ENCODE peak calls at places on chromosome 1, in ten cellular contexts. G is fibroblast of lung, Z is GM23248, K is hepatocyte, O is mammary epithelial cell, E is H9, X is neuronal stem cell, F is HCT116, B is DND-41, D is neural progenitor cell. N is an unnamed sample.

GRCh38 chr1:205355054-205355453 is 1.7 kb downstream of the KLHDC8A start:
- DNase-seq in Z (peak; percentile 53), E (no peak), G (peak; percentile 70), B (no peak), O (peak; percentile 48), F (no peak), K (no peak), D (no peak), X (no peak), N (no peak)

GRCh38 chr1:109373051-109373593 is 24.6 kb downstream of the SORT1 start:
- DNase-seq in G (no peak), O (no peak), B (no peak), D (no peak), F (no peak), Z (no peak), K (no peak), X (no peak), E (no peak), N (no peak)

GRCh38 chr1:229230136-229230892 is 40.6 kb upstream of the RAB4A start:
- DNase-seq in F (no peak), X (no peak), E (no peak), B (no peak), Z (no peak), D (no peak), O (peak; percentile 31), G (no peak), K (no peak), N (peak; percentile 80)

GRCh38 chr1:31675161-31675560 is 28.7 kb downstream of the COL16A1 start:
- DNase-seq in K (no peak), Z (no peak), E (no peak), X (no peak), O (no peak), B (no peak), D (no peak), F (no peak), G (no peak), N (no peak)

GRCh38 chr1:206455681-206456344 is 14.5 kb upstream of the IKBKE start:
- DNase-seq in K (peak; percentile 24), O (no peak), Z (no peak), G (peak; percentile 17), B (no peak), F (no peak), E (no peak), D (peak; percentile 80), X (peak; percentile 50), N (no peak)

GRCh38 chr1:182235604-182235951 is 156.0 kb downstream of the GLUL start:
- DNase-seq in B (no peak), F (no peak), K (no peak), Z (no peak), E (no peak), X (no peak), G (no peak), O (no peak), D (no peak), N (no peak)

GRCh38 chr1:39270368-39270767 is 65.9 kb downstream of the MACF1 start:
- DNase-seq in Z (no peak), G (no peak), E (no peak), K (no peak), B (no peak), O (no peak), D (no peak), F (no peak), X (no peak), N (no peak)

GRCh38 chr1:10402729-10403274 is 3.9 kb downstream of the PGD start:
- DNase-seq in G (peak; percentile 78), D (no peak), O (no peak), F (no peak), B (no peak), E (no peak), Z (peak; percentile 25), X (no peak), K (no peak), N (no peak)

GRCh38 chr1:69551476-69552324 is 16.0 kb upstream of the LRRC7 start:
- DNase-seq in D (peak; percentile 3), X (no peak), F (no peak), E (no peak), K (no peak), G (no peak), B (no peak), O (no peak), Z (no peak), N (no peak)

GRCh38 chr1:26717066-26717465 is 21.3 kb downstream of the ARID1A start:
- DNase-seq in E (no peak), F (no peak), G (no peak), O (no peak), Z (peak; percentile 41), B (no peak), K (no peak), X (no peak), D (no peak), N (no peak)

GRCh38 chr1:174191255-174191906 is 32.1 kb downstream of the RABGAP1L start:
- DNase-seq in E (no peak), X (no peak), B (no peak), G (peak; percentile 82), K (no peak), F (no peak), O (peak; percentile 21), D (no peak), Z (peak; percentile 80), N (no peak)

GRCh38 chr1:118948796-118949195 is 39.3 kb downstream of the TBX15 start:
- DNase-seq in K (no peak), X (no peak), D (no peak), F (no peak), G (no peak), Z (peak; percentile 50), E (no peak), B (no peak), O (no peak), N (no peak)

GRCh38 chr1:186761358-186761757 is 67.4 kb upstream of the PLA2G4A start:
- DNase-seq in D (no peak), E (no peak), G (no peak), B (no peak), Z (no peak), K (no peak), X (no peak), F (no peak), O (no peak), N (no peak)

GRCh38 chr1:186757851-186758250 is 70.9 kb upstream of the PLA2G4A start:
- DNase-seq in Z (no peak), B (no peak), F (no peak), K (no peak), O (no peak), E (no peak), X (no peak), D (no peak), G (no peak), N (no peak)

GRCh38 chr1:186763107-186763506 is 65.6 kb upstream of the PLA2G4A start:
- DNase-seq in K (no peak), G (peak; percentile 79), B (no peak), X (no peak), D (no peak), E (no peak), Z (peak; percentile 44), O (peak; percentile 54), F (no peak), N (no peak)

GRCh38 chr1:186762653-186763052 is 66.1 kb upstream of the PLA2G4A start:
- DNase-seq in X (no peak), D (no peak), G (peak; percentile 8), F (no peak), K (no peak), E (no peak), Z (no peak), B (no peak), O (no peak), N (no peak)

DNA sequence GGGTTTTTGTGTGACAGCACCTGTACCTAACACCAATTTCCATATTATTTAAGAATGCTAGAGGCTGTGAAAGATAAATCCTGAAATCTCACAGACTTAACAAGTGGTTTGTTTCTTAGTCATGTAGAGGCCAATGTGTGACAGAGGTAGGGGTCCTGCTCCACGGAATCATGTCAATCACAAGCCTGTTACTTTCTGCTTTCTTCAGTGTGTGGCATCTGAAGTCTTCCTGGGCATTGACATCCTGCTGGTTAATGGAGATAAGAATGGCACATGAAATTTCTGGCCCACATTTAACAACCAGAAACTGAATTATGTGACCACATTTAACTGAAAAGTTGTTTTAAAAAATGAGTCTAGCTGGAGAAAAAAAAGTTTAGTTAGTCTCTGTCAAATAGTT is 68.3 kb upstream of the PLA2G4A start:
- DNase-seq in K (no peak), Z (no peak), G (no peak), D (no peak), E (no peak), B (no peak), O (no peak), F (no peak), X (no peak), N (no peak)
- H2AFZ ChIP-seq in K (no peak overlapping the region), Z (no peak overlapping the region), G (no peak overlapping the region), D (no peak overlapping the region), E (no peak overlapping the region), B (no peak overlapping the region), O (no peak overlapping the region), F (no peak overlapping the region), X (no peak overlapping the region), N (no peak overlapping the region)

DNA sequence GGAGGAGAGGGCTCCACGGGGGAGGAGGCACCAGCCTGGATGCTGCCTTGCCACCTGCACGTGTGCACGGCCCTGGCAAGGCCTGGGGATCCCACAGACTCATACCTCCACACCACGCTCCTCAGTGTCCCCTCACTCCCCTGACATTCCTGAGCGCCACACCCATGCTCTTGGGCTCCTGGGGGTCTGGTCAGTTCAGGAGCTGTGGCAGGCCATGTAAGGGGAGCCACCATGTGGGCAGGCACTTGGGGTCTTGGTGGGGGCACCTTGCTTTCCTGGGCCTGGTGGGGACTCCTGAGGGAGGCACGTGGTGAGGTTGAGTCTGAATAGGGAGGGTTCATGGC is 1.4 kb downstream of the GJC2 start:
- DNase-seq in G (no peak), O (no peak), E (peak; percentile 24), B (no peak), D (no peak), X (no peak), K (no peak), Z (no peak), F (no peak), N (no peak)
- H2AFZ ChIP-seq in G (no peak overlapping the region), O (no peak overlapping the region), E (no peak overlapping the region), B (no peak overlapping the region), D (no peak overlapping the region), X (no peak overlapping the region), K (no peak overlapping the region), Z (no peak overlapping the region), F (no peak overlapping the region), N (no peak overlapping the region)

DNA sequence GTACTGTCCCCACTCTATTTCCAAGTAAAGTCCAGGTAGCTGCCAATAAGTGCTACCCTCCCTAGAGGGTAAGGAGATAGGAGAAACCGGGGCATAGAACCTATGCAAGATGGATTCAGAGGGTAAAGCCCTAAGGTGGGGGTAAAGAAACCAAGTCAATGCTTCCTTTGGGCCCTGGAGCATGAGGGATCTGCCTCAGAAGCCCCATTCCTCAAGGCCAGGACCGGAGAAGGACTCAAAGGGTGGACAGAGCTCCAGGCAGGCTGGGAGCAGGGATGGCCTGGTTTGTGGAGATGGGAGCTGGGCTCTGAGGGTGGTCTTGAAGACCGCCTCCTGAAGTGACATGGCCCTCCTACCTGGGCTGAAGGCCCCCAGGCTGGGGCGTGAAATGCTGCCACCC is 3.9 kb downstream of the EPHA2 start:
- DNase-seq in O (no peak), D (no peak), Z (no peak), X (no peak), E (no peak), G (no peak), K (no peak), F (no peak), B (no peak), N (no peak)
- H2AFZ ChIP-seq in O (no peak overlapping the region), D (no peak overlapping the region), Z (no peak overlapping the region), X (no peak overlapping the region), E (no peak overlapping the region), G (no peak overlapping the region), K (no peak overlapping the region), F (no peak overlapping the region), B (no peak overlapping the region), N (no peak overlapping the region)

GRCh38 chr1:154956557-154956956 is 658 bp upstream of the PBXIP1 start:
- DNase-seq in O (no peak), K (no peak), D (peak; percentile 58), F (no peak), X (no peak), G (no peak), E (no peak), Z (peak; percentile 34), B (no peak), N (no peak)
- H2AFZ ChIP-seq in O (peak overlapping the region; percentile 85), K (no peak overlapping the region), D (no peak overlapping the region), F (no peak overlapping the region), X (peak overlapping the region; percentile 83), G (peak overlapping the region; percentile 0), E (no peak overlapping the region), Z (peak overlapping the region; percentile 87), B (peak overlapping the region; percentile 82), N (no peak overlapping the region)

N was measured in GM23338.